ENCODE peak calls at places on chromosome 12, in nine cellular contexts. R, M, G, H, T, X, W, V and U are unnamed samples.

GRCh38 chr12:53995311-53996187 is 4.4 kb upstream of the HOXC9 start:
- DNase-seq in T (no peak), X (no peak), R (peak; percentile 90), W (peak; percentile 83), V (no peak), M (no peak), H (peak; percentile 27), G (no peak), U (no peak)

GRCh38 chr12:102811125-102811737 is 105.8 kb downstream of the PAH start:
- DNase-seq in R (no peak), X (peak; percentile 39), V (no peak), W (peak; percentile 45), G (no peak), H (no peak), M (peak; percentile 47), T (no peak), U (no peak)

GRCh38 chr12:12724421-12725085 is 7.4 kb downstream of the CDKN1B start:
- DNase-seq in G (no peak), H (no peak), T (no peak), M (no peak), X (no peak), W (peak; percentile 21), V (no peak), R (no peak), U (no peak)

GRCh38 chr12:113138826-113139225 is 3.3 kb upstream of the RASAL1 start:
- DNase-seq in W (no peak), M (no peak), H (no peak), V (no peak), T (no peak), R (peak; percentile 54), G (no peak), X (no peak), U (no peak)

GRCh38 chr12:98174410-98174809 is 341.0 kb upstream of the TMPO start:
- DNase-seq in W (no peak), R (no peak), G (no peak), M (no peak), T (no peak), V (no peak), X (no peak), H (no peak), U (no peak)

GRCh38 chr12:5439333-5439732 is 7.4 kb downstream of the NTF3 start:
- DNase-seq in V (no peak), G (peak; percentile 24), H (no peak), R (no peak), W (no peak), T (no peak), X (no peak), M (no peak), U (no peak)

GRCh38 chr12:113438523-113439300 is 16.5 kb downstream of the SDSL start:
- DNase-seq in G (no peak), V (no peak), M (no peak), H (no peak), R (no peak), T (no peak), X (no peak), W (no peak), U (no peak)

GRCh38 chr12:1220127-1221092 is 229.4 kb downstream of the ERC1 start:
- DNase-seq in X (no peak), G (no peak), W (peak; percentile 73), H (no peak), T (no peak), R (no peak), M (no peak), V (no peak), U (no peak)

GRCh38 chr12:2291182-2291832 is 238.5 kb downstream of the CACNA1C start:
- DNase-seq in V (no peak), H (no peak), G (no peak), M (no peak), W (peak; percentile 57), R (no peak), T (no peak), X (peak; percentile 36), U (peak; percentile 60)

GRCh38 chr12:25959069-25959961 is 833 bp downstream of the RASSF8 start:
- DNase-seq in V (peak; percentile 38), G (peak; percentile 85), R (peak; percentile 89), H (peak; percentile 61), X (no peak), T (peak; percentile 45), W (peak; percentile 77), M (peak; percentile 60), U (peak; percentile 86)

GRCh38 chr12:90090929-90091651 is 382.5 kb upstream of the ATP2B1 start:
- DNase-seq in H (no peak), V (no peak), M (peak; percentile 35), R (no peak), X (peak; percentile 41), W (peak; percentile 98), G (peak; percentile 94), T (no peak), U (no peak)

GRCh38 chr12:71478277-71478676 is 38.7 kb downstream of the LGR5 start:
- DNase-seq in M (no peak), G (no peak), X (no peak), W (no peak), V (no peak), R (no peak), H (no peak), T (no peak), U (no peak)

DNA sequence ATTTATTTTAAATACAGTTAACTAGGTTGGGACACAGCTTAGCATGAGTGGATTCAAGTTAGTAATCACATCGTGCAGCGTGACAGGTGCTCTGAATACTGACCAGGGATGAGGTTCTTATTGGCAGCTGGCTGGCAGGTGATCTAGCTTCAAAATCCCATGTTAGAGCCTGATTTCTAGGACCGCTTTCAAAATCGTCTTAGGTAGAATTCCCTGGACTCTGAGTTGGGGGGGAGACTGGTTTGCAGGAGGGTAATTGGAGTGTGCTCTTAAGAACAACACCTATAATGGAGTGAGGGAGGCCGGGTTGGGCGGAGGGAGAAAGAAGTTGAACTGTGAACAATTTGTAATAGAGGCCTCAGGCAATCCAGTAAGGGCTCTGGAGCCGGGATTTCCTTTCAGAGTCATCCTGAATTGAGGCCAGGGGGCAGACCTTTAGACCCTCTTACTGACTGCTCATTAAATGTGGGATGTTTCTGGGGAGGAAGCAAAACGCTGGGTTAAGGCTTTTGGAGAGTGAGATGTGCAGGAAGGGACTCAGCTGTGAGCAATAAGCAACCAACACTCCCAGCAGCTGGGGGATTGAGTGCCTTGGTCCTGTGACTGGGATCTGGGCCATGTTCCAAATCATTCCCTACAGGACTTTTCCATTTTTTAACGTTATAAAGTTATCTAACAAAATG is 920 bp upstream of the YARS2 start:
- DNase-seq in H (no peak), R (no peak), M (no peak), T (no peak), X (no peak), V (no peak), G (no peak), W (peak; percentile 55), U (no peak)
- H3K27ac ChIP-seq in H (no peak overlapping the region), R (no peak overlapping the region), M (peak overlapping the region; percentile 90), T (peak overlapping the region; percentile 92), X (peak overlapping the region; percentile 47), V (no peak overlapping the region), G (no peak overlapping the region), W (peak overlapping the region; percentile 85), U (peak overlapping the region; percentile 89)

GRCh38 chr12:100858658-100859057 is 64.1 kb downstream of the ANO4 start:
- DNase-seq in R (no peak), W (no peak), G (peak; percentile 16), T (no peak), M (no peak), V (no peak), H (no peak), X (no peak), U (no peak)
- H3K4me3 ChIP-seq in R (no peak overlapping the region), W (no peak overlapping the region), G (no peak overlapping the region), T (no peak overlapping the region), M (no peak overlapping the region), V (no peak overlapping the region), H (no peak overlapping the region), X (no peak overlapping the region), U (no peak overlapping the region)

GRCh38 chr12:68331869-68332725 is at the start of gene MDM1:
- DNase-seq in G (peak; percentile 98), V (peak; percentile 96), W (peak; percentile 99), M (peak; percentile 97), T (peak; percentile 97), X (peak; percentile 97), H (peak; percentile 96), R (peak; percentile 99), U (peak; percentile 99)
- H3K27ac ChIP-seq in G (peak within 1 kb of the TSS; percentile 62), V (peak within 1 kb of the TSS; percentile 79), W (no peak within 1 kb of the TSS), M (peak within 1 kb of the TSS; percentile 72), T (peak within 1 kb of the TSS; percentile 59), X (peak within 1 kb of the TSS; percentile 54), H (no peak within 1 kb of the TSS), R (no peak within 1 kb of the TSS), U (peak within 1 kb of the TSS; percentile 82)

GRCh38 chr12:14257734-14258467 is 107.6 kb upstream of the ATF7IP start:
- DNase-seq in G (peak; percentile 100), T (no peak), R (peak; percentile 93), X (peak; percentile 99), M (peak; percentile 99), V (peak; percentile 92), W (peak; percentile 97), H (peak; percentile 92), U (peak; percentile 95)

GRCh38 chr12:14258468-14258947 is 107.0 kb upstream of the ATF7IP start:
- DNase-seq in X (no peak), M (no peak), W (no peak), T (no peak), R (no peak), G (peak; percentile 7), V (no peak), H (no peak), U (no peak)

GRCh38 chr12:14260011-14260993 is 105.2 kb upstream of the ATF7IP start:
- DNase-seq in G (peak; percentile 93), M (peak; percentile 88), T (peak; percentile 91), R (peak; percentile 96), H (peak; percentile 93), W (peak; percentile 78), V (peak; percentile 88), X (peak; percentile 86), U (peak; percentile 96)

GRCh38 chr12:14261096-14261495 is 104.4 kb upstream of the ATF7IP start:
- DNase-seq in W (no peak), V (no peak), M (no peak), X (no peak), R (no peak), G (no peak), T (peak; percentile 30), H (no peak), U (no peak)

DNA sequence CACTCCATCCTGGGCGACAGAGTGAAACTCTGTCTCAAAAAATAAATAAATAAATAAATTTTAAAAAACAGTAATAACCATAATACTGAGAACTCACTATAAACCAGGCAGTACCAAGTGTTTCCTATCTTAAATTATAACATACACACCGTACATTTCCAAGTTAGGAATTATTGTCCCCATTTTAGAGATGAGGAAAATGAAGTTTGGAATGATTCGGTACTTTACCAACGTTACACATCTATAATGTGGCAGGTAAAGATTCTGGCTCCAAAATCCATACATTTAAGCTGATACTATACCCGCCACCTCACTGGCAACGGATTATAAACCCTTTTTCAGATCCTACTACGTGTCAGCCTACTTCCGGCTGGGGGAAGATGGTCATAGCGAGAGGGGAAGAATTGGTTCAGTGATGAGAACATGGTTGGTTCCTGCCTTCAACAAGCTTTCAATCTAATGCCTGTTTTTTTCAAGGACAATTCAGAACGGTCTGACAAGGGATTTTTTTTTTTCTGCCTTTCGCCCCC is 105.9 kb upstream of the ATF7IP start:
- DNase-seq in M (no peak), V (no peak), H (no peak), R (no peak), T (no peak), W (no peak), G (no peak), X (no peak), U (no peak)
- H3K4me3 ChIP-seq in M (peak overlapping the region; percentile 42), V (peak overlapping the region; percentile 57), H (no peak overlapping the region), R (no peak overlapping the region), T (no peak overlapping the region), W (no peak overlapping the region), G (no peak overlapping the region), X (no peak overlapping the region), U (no peak overlapping the region)